ENCODE peak calls at places on chromosome 22, in nine cellular contexts. Z is bronchial epithelial cell; T is AG10803; L is cardiac muscle cell; R is stomach; S is CD8-positive, alpha-beta T cell; Y is fibroblast of pulmonary artery; Q is astrocyte of the spinal cord; I is PC-3. P is an unnamed sample.

GRCh38 chr22:49408102-49408836 is 419.4 kb downstream of the BRD1 start:
- DNase-seq in Z (no peak), T (no peak), L (no peak), R (peak), S (no peak), Y (no peak), Q (no peak), I (no peak), P (no peak)

GRCh38 chr22:45082795-45083194 is 73.0 kb upstream of the PHF21B start:
- DNase-seq in Z (no peak), T (no peak), L (peak), R (no peak), S (no peak), Y (no peak), Q (no peak), I (peak), P (peak)

GRCh38 chr22:49589301-49589700 is 238.4 kb downstream of the BRD1 start:
- DNase-seq in Z (no peak), T (no peak), L (no peak), R (no peak), S (no peak), Y (no peak), Q (no peak), I (no peak), P (no peak)

GRCh38 chr22:49801391-49802060 is 26.1 kb downstream of the BRD1 start:
- DNase-seq in Z (no peak), T (no peak), L (no peak), R (no peak), S (peak), Y (no peak), Q (no peak), I (no peak), P (no peak)

GRCh38 chr22:35622132-35622913 is 5.2 kb upstream of the MB start:
- DNase-seq in Z (no peak), T (no peak), L (no peak), R (peak), S (no peak), Y (no peak), Q (no peak), I (peak), P (no peak)

GRCh38 chr22:50329236-50329635 is 2.4 kb upstream of the DENND6B start:
- DNase-seq in Z (peak), T (peak), L (peak), R (no peak), S (no peak), Y (peak), Q (peak), I (peak), P (peak)

GRCh38 chr22:46043816-46044717 is 67.1 kb upstream of the WNT7B start:
- DNase-seq in Z (no peak), T (no peak), L (no peak), R (peak), S (no peak), Y (no peak), Q (peak), I (peak), P (peak)

GRCh38 chr22:35642305-35642741 is 5.9 kb upstream of the APOL6 start:
- DNase-seq in Z (no peak), T (peak), L (peak), R (no peak), S (no peak), Y (peak), Q (no peak), I (no peak), P (peak)

GRCh38 chr22:31639640-31640039 is 22.4 kb downstream of the PISD start:
- DNase-seq in Z (peak), T (no peak), L (no peak), R (peak), S (no peak), Y (no peak), Q (no peak), I (peak), P (no peak)

GRCh38 chr22:50578776-50579310 is 616 bp upstream of the CPT1B start:
- DNase-seq in Z (no peak), T (no peak), L (no peak), R (no peak), S (no peak), Y (no peak), Q (no peak), I (no peak), P (no peak)

GRCh38 chr22:26239561-26239960 is 70.3 kb downstream of the SEZ6L start:
- DNase-seq in Z (no peak), T (no peak), L (no peak), R (no peak), S (no peak), Y (no peak), Q (no peak), I (no peak), P (no peak)

GRCh38 chr22:17890892-17891291 is 116.6 kb upstream of the BID start:
- DNase-seq in Z (no peak), T (no peak), L (no peak), R (no peak), S (no peak), Y (no peak), Q (no peak), I (no peak), P (peak)

GRCh38 chr22:11066458-11067285 is 4461.3 kb upstream of the OR11H1 start:
- DNase-seq in Z (no peak), T (no peak), L (no peak), R (no peak), S (no peak), Y (no peak), Q (no peak), I (no peak), P (no peak)

GRCh38 chr22:39297490-39298193 is 21.8 kb downstream of the RPL3 start:
- DNase-seq in Z (no peak), T (no peak), L (no peak), R (peak), S (no peak), Y (no peak), Q (no peak), I (no peak), P (no peak)

GRCh38 chr22:41681616-41682015 is 7.1 kb downstream of the SNU13 start:
- DNase-seq in Z (no peak), T (no peak), L (no peak), R (no peak), S (peak), Y (no peak), Q (no peak), I (no peak), P (peak)

GRCh38 chr22:50612715-50613221 is 12.2 kb downstream of the MAPK8IP2 start:
- DNase-seq in Z (no peak), T (no peak), L (no peak), R (no peak), S (no peak), Y (no peak), Q (no peak), I (no peak), P (no peak)

GRCh38 chr22:29270475-29271271 is 2.6 kb downstream of the EWSR1 start:
- DNase-seq in Z (peak), T (peak), L (peak), R (no peak), S (no peak), Y (peak), Q (peak), I (peak), P (peak)

GRCh38 chr22:36900880-36901279 is 12.5 kb upstream of the CSF2RB start:
- DNase-seq in Z (no peak), T (no peak), L (peak), R (no peak), S (no peak), Y (peak), Q (no peak), I (no peak), P (no peak)

GRCh38 chr22:36907464-36907863 is 6.0 kb upstream of the CSF2RB start:
- DNase-seq in Z (no peak), T (no peak), L (no peak), R (no peak), S (no peak), Y (no peak), Q (no peak), I (no peak), P (no peak)

GRCh38 chr22:36901411-36902142 is 11.9 kb upstream of the CSF2RB start:
- DNase-seq in Z (no peak), T (no peak), L (no peak), R (no peak), S (no peak), Y (no peak), Q (no peak), I (no peak), P (no peak)

GRCh38 chr22:36902143-36902911 is 11.1 kb upstream of the CSF2RB start:
- DNase-seq in Z (no peak), T (no peak), L (no peak), R (no peak), S (no peak), Y (no peak), Q (no peak), I (no peak), P (no peak)

GRCh38 chr22:36904260-36904659 is 9.2 kb upstream of the CSF2RB start:
- DNase-seq in Z (no peak), T (no peak), L (no peak), R (no peak), S (no peak), Y (no peak), Q (no peak), I (no peak), P (no peak)
- TF ChIP-seq CTCF in Z (no peak), T (no peak), L (peak), R (no peak), S (no peak), Y (no peak), Q (no peak), I (peak), P (no peak)

DNA sequence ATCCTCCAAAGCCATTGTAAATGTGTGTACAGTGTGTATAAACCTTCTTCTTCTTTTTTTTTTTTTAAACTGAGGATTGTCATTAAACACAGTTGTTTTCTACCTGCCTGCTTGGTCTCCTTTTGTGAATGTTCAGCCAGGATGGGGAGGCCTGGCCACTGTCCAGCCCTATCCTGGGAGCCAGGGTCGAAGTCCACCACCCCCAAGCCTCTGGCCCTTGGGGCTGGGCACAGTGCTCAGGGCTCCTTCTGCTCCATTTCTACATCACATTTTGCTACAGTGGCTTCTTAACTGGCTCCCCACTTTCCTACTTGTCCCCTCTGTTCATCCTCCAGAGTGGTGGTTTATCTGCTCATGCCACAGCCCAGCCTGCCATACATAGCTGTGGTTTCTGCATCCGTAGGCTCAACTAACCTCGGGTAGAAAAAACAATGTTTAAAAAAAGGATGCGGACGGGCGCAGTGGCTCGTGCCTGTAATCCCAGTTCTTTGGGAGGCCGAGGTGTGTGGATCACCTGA is 2.5 kb upstream of the SMARCB1 start:
- DNase-seq in Z (no peak), T (peak), L (no peak), R (peak), S (no peak), Y (no peak), Q (peak), I (no peak), P (no peak)
- H3K4me3 ChIP-seq in Z (no peak), T (no peak), L (no peak), R (no peak), S (no peak), Y (no peak), Q (no peak), I (no peak), P (no peak)

DNA sequence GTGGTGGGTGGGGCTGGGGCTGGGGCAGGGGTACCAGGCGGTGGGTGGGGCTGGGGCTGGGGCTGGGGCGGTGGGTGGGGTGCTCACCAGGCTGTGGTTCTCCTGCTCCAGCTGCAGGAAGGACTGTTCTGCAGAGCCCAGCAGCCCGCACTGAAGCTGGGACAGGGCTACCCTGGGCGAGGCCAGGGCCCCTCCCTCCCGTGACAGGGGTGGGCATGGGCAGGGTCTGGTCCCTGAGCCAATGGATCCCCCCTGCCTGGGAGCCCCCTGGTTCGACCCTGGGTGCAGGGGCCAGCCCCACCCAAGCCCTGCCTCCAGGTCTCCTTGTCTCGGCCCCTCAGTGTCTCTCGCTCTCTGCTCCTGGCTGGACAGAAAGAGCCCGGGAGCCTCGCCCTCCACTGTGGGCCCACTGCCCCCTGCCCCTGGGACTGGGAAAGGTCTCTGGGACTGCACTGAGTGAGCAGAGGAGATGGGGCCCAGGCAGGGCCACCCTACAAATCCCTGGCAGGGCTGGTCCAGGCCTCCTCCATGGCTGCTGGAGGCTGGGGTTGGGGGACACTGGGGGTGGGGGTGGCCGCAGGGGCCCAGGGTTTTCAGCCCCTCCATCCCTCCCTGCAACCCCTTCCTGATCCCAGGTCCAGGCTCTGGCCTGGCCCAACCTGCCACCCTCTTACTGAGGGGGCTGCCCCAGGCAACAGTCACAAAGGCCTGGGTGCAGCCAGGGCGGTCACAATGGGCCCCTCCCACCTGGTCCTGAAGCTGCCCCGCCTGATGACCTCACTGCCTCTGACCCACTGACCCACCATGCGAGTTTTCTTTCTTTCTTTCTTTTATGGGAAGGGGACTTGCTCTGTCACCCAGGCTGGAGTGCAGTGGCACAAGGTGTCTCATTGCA is at the start of gene CCDC188:
- DNase-seq in Z (no peak), T (no peak), L (no peak), R (no peak), S (no peak), Y (no peak), Q (no peak), I (no peak), P (no peak)
- TF ChIP-seq CTCF in Z (no peak), T (no peak), L (no peak), R (no peak), S (no peak), Y (no peak), Q (no peak), I (no peak), P (no peak)

GRCh38 chr22:21951062-21951461 is 1.6 kb downstream of the PPM1F start:
- DNase-seq in Z (no peak), T (no peak), L (no peak), R (no peak), S (no peak), Y (no peak), Q (no peak), I (no peak), P (no peak)
- H3K4me3 ChIP-seq in Z (no peak), T (no peak), L (no peak), R (no peak), S (no peak), Y (no peak), Q (no peak), I (no peak), P (no peak)

GRCh38 chr22:43053176-43053575 is 36.0 kb downstream of the TTLL1 start:
- DNase-seq in Z (no peak), T (no peak), L (no peak), R (no peak), S (no peak), Y (no peak), Q (no peak), I (peak), P (no peak)
- TF ChIP-seq CTCF in Z (no peak), T (peak), L (peak), R (no peak), S (no peak), Y (peak), Q (peak), I (peak), P (peak)